ENCODE peak calls at places on chromosomes 11 and 22, in six cellular contexts. One of them, this sample, is unnamed.
A peak's percentile ranks its signal among the peaks of the same experiment; 100 is the strongest.

GRCh38 chr11:62611705-62612365 is 740 bp downstream of the EML3 start:
- DNase-seq in heart left ventricle: peak; percentile 62
- DNase-seq in A549: peak; percentile 36
- DNase-seq in ovary: peak; percentile 78
- DNase-seq in coronary artery: no peak
- DNase-seq in CD8-positive, alpha-beta T cell: peak; percentile 31
- DNase-seq in this sample: peak; percentile 66

GRCh38 chr22:19197997-19198865 is 19.7 kb upstream of the SLC25A1 start:
- DNase-seq in heart left ventricle: no peak
- DNase-seq in A549: no peak
- DNase-seq in ovary: no peak
- DNase-seq in coronary artery: no peak
- DNase-seq in CD8-positive, alpha-beta T cell: no peak
- DNase-seq in this sample: no peak

GRCh38 chr11:69320756-69321741 is 27.1 kb downstream of the MYEOV start:
- DNase-seq in heart left ventricle: no peak
- DNase-seq in A549: no peak
- DNase-seq in ovary: no peak
- DNase-seq in coronary artery: no peak
- DNase-seq in CD8-positive, alpha-beta T cell: no peak
- DNase-seq in this sample: no peak

GRCh38 chr11:111148116-111148515 is 97.4 kb upstream of the POU2AF2 start:
- DNase-seq in heart left ventricle: no peak
- DNase-seq in A549: no peak
- DNase-seq in ovary: no peak
- DNase-seq in coronary artery: no peak
- DNase-seq in CD8-positive, alpha-beta T cell: no peak
- DNase-seq in this sample: no peak

GRCh38 chr22:26573026-26573662 is 16.8 kb downstream of the TPST2 start:
- DNase-seq in heart left ventricle: peak; percentile 71
- DNase-seq in A549: no peak
- DNase-seq in ovary: no peak
- DNase-seq in coronary artery: no peak
- DNase-seq in CD8-positive, alpha-beta T cell: no peak
- DNase-seq in this sample: no peak

GRCh38 chr11:30206249-30206996 is 24.4 kb upstream of the FSHB start:
- DNase-seq in heart left ventricle: no peak
- DNase-seq in A549: no peak
- DNase-seq in ovary: no peak
- DNase-seq in coronary artery: no peak
- DNase-seq in CD8-positive, alpha-beta T cell: no peak
- DNase-seq in this sample: no peak

GRCh38 chr11:613369-613968 is 2.3 kb downstream of the IRF7 start:
- DNase-seq in heart left ventricle: peak; percentile 82
- DNase-seq in A549: peak; percentile 33
- DNase-seq in ovary: peak; percentile 59
- DNase-seq in coronary artery: no peak
- DNase-seq in CD8-positive, alpha-beta T cell: peak; percentile 77
- DNase-seq in this sample: peak; percentile 37

GRCh38 chr11:109818303-109818702 is 274.9 kb upstream of the ZC3H12C start:
- DNase-seq in heart left ventricle: no peak
- DNase-seq in A549: no peak
- DNase-seq in ovary: no peak
- DNase-seq in coronary artery: no peak
- DNase-seq in CD8-positive, alpha-beta T cell: no peak
- DNase-seq in this sample: no peak

GRCh38 chr11:118789501-118790356 is 1.2 kb downstream of the DDX6 start:
- DNase-seq in heart left ventricle: no peak
- DNase-seq in A549: no peak
- DNase-seq in ovary: no peak
- DNase-seq in coronary artery: no peak
- DNase-seq in CD8-positive, alpha-beta T cell: peak; percentile 44
- DNase-seq in this sample: no peak

GRCh38 chr11:44893250-44894216 is 57.1 kb downstream of the TP53I11 start:
- DNase-seq in heart left ventricle: no peak
- DNase-seq in A549: no peak
- DNase-seq in ovary: peak; percentile 57
- DNase-seq in coronary artery: no peak
- DNase-seq in CD8-positive, alpha-beta T cell: no peak
- DNase-seq in this sample: no peak

GRCh38 chr11:114085965-114086364 is 26.5 kb downstream of the ZBTB16 start:
- DNase-seq in heart left ventricle: no peak
- DNase-seq in A549: no peak
- DNase-seq in ovary: no peak
- DNase-seq in coronary artery: no peak
- DNase-seq in CD8-positive, alpha-beta T cell: no peak
- DNase-seq in this sample: no peak

GRCh38 chr11:28757725-28758515 is 649.7 kb downstream of the METTL15 start:
- DNase-seq in heart left ventricle: no peak
- DNase-seq in A549: peak; percentile 36
- DNase-seq in ovary: no peak
- DNase-seq in coronary artery: no peak
- DNase-seq in CD8-positive, alpha-beta T cell: no peak
- DNase-seq in this sample: no peak

GRCh38 chr11:116732740-116733385 is 39.9 kb downstream of the BUD13 start:
- DNase-seq in heart left ventricle: peak; percentile 67
- DNase-seq in A549: peak; percentile 67
- DNase-seq in ovary: peak; percentile 62
- DNase-seq in coronary artery: peak; percentile 69
- DNase-seq in CD8-positive, alpha-beta T cell: peak; percentile 55
- DNase-seq in this sample: peak; percentile 60

GRCh38 chr22:42644422-42645340 is 4.3 kb upstream of the ATP5MGL start:
- DNase-seq in heart left ventricle: peak; percentile 69
- DNase-seq in A549: no peak
- DNase-seq in ovary: peak; percentile 74
- DNase-seq in coronary artery: no peak
- DNase-seq in CD8-positive, alpha-beta T cell: no peak
- DNase-seq in this sample: no peak

GRCh38 chr22:26316732-26317131 is 112.3 kb upstream of the ASPHD2 start:
- DNase-seq in heart left ventricle: no peak
- DNase-seq in A549: no peak
- DNase-seq in ovary: no peak
- DNase-seq in coronary artery: no peak
- DNase-seq in CD8-positive, alpha-beta T cell: no peak
- DNase-seq in this sample: no peak

GRCh38 chr11:64902102-64902900 is 14.7 kb downstream of the ATG2A start:
- DNase-seq in heart left ventricle: no peak
- DNase-seq in A549: no peak
- DNase-seq in ovary: peak; percentile 35
- DNase-seq in coronary artery: no peak
- DNase-seq in CD8-positive, alpha-beta T cell: no peak
- DNase-seq in this sample: no peak

GRCh38 chr11:12157241-12157661 is 46.9 kb downstream of the MICAL2 start:
- DNase-seq in heart left ventricle: no peak
- DNase-seq in A549: no peak
- DNase-seq in ovary: no peak
- DNase-seq in coronary artery: peak; percentile 65
- DNase-seq in CD8-positive, alpha-beta T cell: no peak
- DNase-seq in this sample: no peak

GRCh38 chr11:134685981-134686380 is 273.9 kb upstream of the B3GAT1 start:
- DNase-seq in heart left ventricle: no peak
- DNase-seq in A549: no peak
- DNase-seq in ovary: no peak
- DNase-seq in coronary artery: no peak
- DNase-seq in CD8-positive, alpha-beta T cell: no peak
- DNase-seq in this sample: no peak

GRCh38 chr11:47914743-47915142 is 65.6 kb upstream of the PTPRJ start:
- DNase-seq in heart left ventricle: no peak
- DNase-seq in A549: no peak
- DNase-seq in ovary: no peak
- DNase-seq in coronary artery: no peak
- DNase-seq in CD8-positive, alpha-beta T cell: no peak
- DNase-seq in this sample: no peak

GRCh38 chr22:33110562-33111163 is 52.5 kb upstream of the SYN3 start:
- DNase-seq in heart left ventricle: no peak
- DNase-seq in A549: no peak
- DNase-seq in ovary: no peak
- DNase-seq in coronary artery: no peak
- DNase-seq in CD8-positive, alpha-beta T cell: no peak
- DNase-seq in this sample: peak; percentile 14

GRCh38 chr11:62169935-62170334 is 20.1 kb upstream of the SCGB1D1 start:
- DNase-seq in heart left ventricle: no peak
- DNase-seq in A549: no peak
- DNase-seq in ovary: no peak
- DNase-seq in coronary artery: no peak
- DNase-seq in CD8-positive, alpha-beta T cell: no peak
- DNase-seq in this sample: no peak

GRCh38 chr11:65927904-65928397 is 8.7 kb downstream of the DRAP1 start:
- DNase-seq in heart left ventricle: peak; percentile 51
- DNase-seq in A549: no peak
- DNase-seq in ovary: no peak
- DNase-seq in coronary artery: no peak
- DNase-seq in CD8-positive, alpha-beta T cell: peak; percentile 83
- DNase-seq in this sample: no peak

GRCh38 chr11:121886956-121887355 is 229.1 kb downstream of the BLID start:
- DNase-seq in heart left ventricle: no peak
- DNase-seq in A549: no peak
- DNase-seq in ovary: no peak
- DNase-seq in coronary artery: no peak
- DNase-seq in CD8-positive, alpha-beta T cell: no peak
- DNase-seq in this sample: peak; percentile 14

GRCh38 chr11:121889168-121889567 is 226.8 kb downstream of the BLID start:
- DNase-seq in heart left ventricle: no peak
- DNase-seq in A549: no peak
- DNase-seq in ovary: no peak
- DNase-seq in coronary artery: no peak
- DNase-seq in CD8-positive, alpha-beta T cell: no peak
- DNase-seq in this sample: no peak

GRCh38 chr11:121887564-121887963 is 228.5 kb downstream of the BLID start:
- DNase-seq in heart left ventricle: peak; percentile 32
- DNase-seq in A549: no peak
- DNase-seq in ovary: no peak
- DNase-seq in coronary artery: no peak
- DNase-seq in CD8-positive, alpha-beta T cell: no peak
- DNase-seq in this sample: no peak

GRCh38 chr11:121884601-121885000 is 231.4 kb downstream of the BLID start:
- DNase-seq in heart left ventricle: no peak
- DNase-seq in A549: no peak
- DNase-seq in ovary: no peak
- DNase-seq in coronary artery: no peak
- DNase-seq in CD8-positive, alpha-beta T cell: no peak
- DNase-seq in this sample: no peak

DNA sequence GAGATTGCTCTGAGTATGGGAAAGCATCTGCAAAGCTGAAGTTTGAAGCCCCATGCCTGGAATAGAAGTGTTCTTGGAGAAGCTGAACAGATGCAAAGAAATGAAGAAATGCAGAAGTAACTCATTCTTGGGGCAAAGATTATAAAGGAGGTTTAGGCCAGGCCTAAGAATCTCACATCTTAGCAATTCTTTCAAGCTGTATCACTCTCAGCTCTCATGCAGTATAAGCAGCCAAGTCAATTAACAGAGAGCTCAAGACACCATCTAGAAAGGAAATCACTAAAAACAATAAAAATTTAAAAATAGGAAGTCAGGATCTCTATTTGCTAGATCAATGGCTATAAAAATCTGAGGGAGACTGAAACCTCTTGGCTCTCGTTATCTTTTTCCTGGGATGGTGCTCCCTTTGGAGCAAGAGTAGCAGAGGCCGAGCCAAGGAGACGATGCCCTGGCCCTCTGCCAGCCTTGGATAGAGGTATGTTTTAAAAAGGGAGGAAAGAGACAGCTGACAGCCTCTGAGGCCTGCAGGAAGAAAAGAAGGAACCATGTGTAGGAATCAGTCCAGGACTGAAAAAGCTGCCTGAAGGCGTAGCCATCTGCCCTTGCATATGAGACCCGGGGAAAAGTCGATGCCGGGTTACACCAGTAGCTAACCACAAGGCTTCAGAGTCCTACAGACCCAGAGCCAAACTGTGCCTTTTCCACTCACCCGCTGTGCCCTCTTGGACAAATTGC is 229.8 kb downstream of the BLID start:
- DNase-seq in heart left ventricle: peak; percentile 43
- DNase-seq in A549: no peak
- DNase-seq in ovary: peak; percentile 79
- DNase-seq in coronary artery: no peak
- DNase-seq in CD8-positive, alpha-beta T cell: no peak
- DNase-seq in this sample: peak; percentile 28
- H3K27ac ChIP-seq in heart left ventricle: no peak overlapping the region
- H3K27ac ChIP-seq in A549: no peak overlapping the region
- H3K27ac ChIP-seq in ovary: no peak overlapping the region
- H3K27ac ChIP-seq in coronary artery: no peak overlapping the region
- H3K27ac ChIP-seq in CD8-positive, alpha-beta T cell: no peak overlapping the region
- H3K27ac ChIP-seq in this sample: peak overlapping the region; percentile 45

DNA sequence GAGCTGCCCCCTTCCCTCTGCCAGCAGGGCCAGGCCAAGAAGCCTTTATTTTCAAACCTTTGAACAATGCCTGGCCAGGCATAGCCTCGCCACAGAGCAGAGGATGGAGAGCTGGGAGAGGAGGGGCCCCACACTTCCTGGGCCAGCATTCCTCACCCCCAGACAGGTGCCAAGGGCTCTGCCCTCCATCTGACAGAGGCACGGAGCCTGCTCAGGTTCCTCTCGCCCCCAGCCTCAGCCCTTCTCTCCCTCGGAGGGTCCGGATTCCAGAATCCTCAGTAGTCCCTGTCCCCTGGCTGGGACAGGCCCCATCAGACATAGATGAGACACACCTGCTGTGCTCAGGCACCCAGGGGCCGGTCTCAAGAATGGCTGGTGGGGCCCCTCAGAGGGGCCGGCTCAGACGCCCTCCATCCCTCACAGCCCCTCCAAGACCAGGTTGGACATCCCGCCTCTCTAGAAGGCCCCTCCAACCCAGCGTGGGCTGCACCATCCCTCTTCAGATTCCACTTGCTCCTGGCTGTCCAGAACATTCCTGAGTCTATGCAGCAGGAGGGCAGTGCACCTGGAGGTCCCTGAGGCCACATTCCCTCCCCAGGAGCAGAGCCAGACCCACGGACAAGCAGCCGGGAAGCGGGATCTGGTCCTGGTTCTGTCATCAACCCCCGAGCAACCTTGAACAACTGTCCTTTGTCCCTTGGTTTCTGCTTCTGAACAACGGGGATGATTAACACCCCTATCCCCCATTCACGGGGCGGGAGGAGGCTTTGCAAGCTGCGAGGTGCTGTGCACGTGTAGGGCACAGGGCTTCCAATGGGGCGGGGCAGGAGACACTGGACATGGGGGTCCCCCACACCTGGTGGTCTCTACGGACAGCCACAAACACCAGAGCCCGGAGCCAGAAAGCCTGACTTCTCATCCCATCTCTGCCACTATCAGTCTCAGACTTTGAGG is 13.0 kb upstream of the PDGFB start:
- DNase-seq in heart left ventricle: no peak
- DNase-seq in A549: no peak
- DNase-seq in ovary: no peak
- DNase-seq in coronary artery: no peak
- DNase-seq in CD8-positive, alpha-beta T cell: no peak
- DNase-seq in this sample: no peak
- H3K4me3 ChIP-seq in heart left ventricle: no peak overlapping the region
- H3K4me3 ChIP-seq in A549: no peak overlapping the region
- H3K4me3 ChIP-seq in ovary: no peak overlapping the region
- H3K4me3 ChIP-seq in coronary artery: no peak overlapping the region
- H3K4me3 ChIP-seq in CD8-positive, alpha-beta T cell: no peak overlapping the region
- H3K4me3 ChIP-seq in this sample: no peak overlapping the region

GRCh38 chr22:47154621-47155081 is 392.2 kb downstream of the TBC1D22A start:
- DNase-seq in heart left ventricle: peak; percentile 75
- DNase-seq in A549: no peak
- DNase-seq in ovary: peak; percentile 86
- DNase-seq in coronary artery: peak; percentile 79
- DNase-seq in CD8-positive, alpha-beta T cell: no peak
- DNase-seq in this sample: peak; percentile 45
- TF ChIP-seq CTCF in heart left ventricle: no peak
- TF ChIP-seq CTCF in A549: no peak
- TF ChIP-seq CTCF in ovary: peak; percentile 21
- TF ChIP-seq CTCF in coronary artery: no peak
- TF ChIP-seq CTCF in CD8-positive, alpha-beta T cell: no peak
- TF ChIP-seq CTCF in this sample: no peak

GRCh38 chr11:68296344-68297051 is 15.9 kb upstream of the LRP5 start:
- DNase-seq in heart left ventricle: no peak
- DNase-seq in A549: no peak
- DNase-seq in ovary: no peak
- DNase-seq in coronary artery: no peak
- DNase-seq in CD8-positive, alpha-beta T cell: no peak
- DNase-seq in this sample: no peak
- H3K27ac ChIP-seq in heart left ventricle: no peak overlapping the region
- H3K27ac ChIP-seq in A549: no peak overlapping the region
- H3K27ac ChIP-seq in ovary: no peak overlapping the region
- H3K27ac ChIP-seq in coronary artery: no peak overlapping the region
- H3K27ac ChIP-seq in CD8-positive, alpha-beta T cell: no peak overlapping the region
- H3K27ac ChIP-seq in this sample: no peak overlapping the region